ENCODE peak calls at places on chromosomes 6 and 20, in four cellular contexts. I is fibroblast of mammary gland; N is activated T-helper 1 cell treated with anti-CD3 and anti-CD28 coated beads, Interleukin-2, amount 50 U/mL, for 16 hours; G is T-helper 2 cell. B is an unnamed sample.

GRCh38 chr6:119865466-119866350 is 516.1 kb upstream of the MAN1A1 start:
- DNase-seq in I (peak), N (no peak), G (no peak), B (no peak)

GRCh38 chr6:53151676-53152075 is 3.0 kb upstream of the GCM1 start:
- DNase-seq in I (peak), N (no peak), G (peak), B (no peak)

GRCh38 chr20:50675671-50676376 is 15.5 kb downstream of the RIPOR3 start:
- DNase-seq in I (no peak), N (no peak), G (no peak), B (no peak)

GRCh38 chr6:125165256-125165655 is 11.7 kb downstream of the TPD52L1 start:
- DNase-seq in I (peak), N (no peak), G (no peak), B (peak)

GRCh38 chr6:23663652-23664051 is 462.4 kb upstream of the NRSN1 start:
- DNase-seq in I (no peak), N (no peak), G (no peak), B (no peak)

GRCh38 chr6:170385506-170385905 is 78.9 kb downstream of the FAM120B start:
- DNase-seq in I (no peak), N (no peak), G (no peak), B (no peak)

GRCh38 chr20:41370176-41370575 is 3.6 kb upstream of the EMILIN3 start:
- DNase-seq in I (no peak), N (no peak), G (no peak), B (no peak)

GRCh38 chr6:144564202-144564601 is 279.1 kb downstream of the UTRN start:
- DNase-seq in I (no peak), N (no peak), G (no peak), B (no peak)

GRCh38 chr20:58075980-58076749 is 152.3 kb downstream of the ANKRD60 start:
- DNase-seq in I (no peak), N (no peak), G (no peak), B (peak)

GRCh38 chr6:35484921-35485392 is 11.9 kb downstream of the TEAD3 start:
- DNase-seq in I (peak), N (no peak), G (no peak), B (no peak)

GRCh38 chr6:112362827-112363565 is 15.9 kb downstream of the RFPL4B start:
- DNase-seq in I (no peak), N (no peak), G (no peak), B (no peak)

B was measured in fibroblast of pulmonary artery.